ENCODE peak calls at places on chromosome 3, in five cellular contexts. K, R, T, Q and I are unnamed samples.

GRCh38 chr3:52841211-52841980 is 6.6 kb upstream of the MUSTN1 start:
- DNase-seq in T (no peak), K (peak; percentile 15), Q (no peak), R (no peak), I (no peak)

GRCh38 chr3:12139111-12139511 is 19.6 kb downstream of the TIMP4 start:
- DNase-seq in Q (no peak), R (no peak), T (peak; percentile 58), K (peak; percentile 40), I (no peak)

GRCh38 chr3:16382852-16383251 is 117.8 kb downstream of the OXNAD1 start:
- DNase-seq in K (peak; percentile 77), Q (no peak), T (no peak), R (no peak), I (no peak)

GRCh38 chr3:99659032-99659431 is 20.6 kb downstream of the COL8A1 start:
- DNase-seq in T (no peak), R (no peak), Q (no peak), K (no peak), I (no peak)

GRCh38 chr3:65732060-65732933 is 306.4 kb downstream of the MAGI1 start:
- DNase-seq in R (no peak), Q (no peak), K (peak; percentile 49), T (no peak), I (no peak)

GRCh38 chr3:107938128-107938527 is 152.7 kb downstream of the CD47 start:
- DNase-seq in R (no peak), Q (no peak), T (no peak), K (peak; percentile 7), I (no peak)

GRCh38 chr3:155230382-155230781 is 63.1 kb downstream of the STRIT1 start:
- DNase-seq in Q (no peak), R (no peak), K (no peak), T (no peak), I (no peak)

GRCh38 chr3:162270059-162270458 is 773.5 kb downstream of the OTOL1 start:
- DNase-seq in R (no peak), Q (no peak), K (no peak), T (no peak), I (no peak)

GRCh38 chr3:186025161-186025560 is 83.7 kb downstream of the ETV5 start:
- DNase-seq in Q (no peak), K (peak; percentile 4), R (no peak), T (no peak), I (no peak)

GRCh38 chr3:9915252-9916141 is 1.4 kb upstream of the IL17RC start:
- DNase-seq in T (peak; percentile 78), Q (no peak), R (peak; percentile 15), K (peak; percentile 46), I (no peak)